ENCODE peak calls at places on chromosome 22, in five cellular contexts. K is activated CD8-positive, alpha-beta T cell treated with anti-CD3 and anti-CD28 coated beads for 36 hours; L is neural progenitor cell; F is left colon; P is non-pigmented ciliary epithelial cell. T is an unnamed sample.
A peak's percentile ranks its signal among the peaks of the same experiment; 100 is the strongest.

GRCh38 chr22:18056161-18056666 is 21.6 kb upstream of the PEX26 start:
- DNase-seq in K (no peak), L (no peak), F (peak; percentile 53), P (no peak), T (no peak)

GRCh38 chr22:27089303-27089702 is 431.9 kb downstream of the MIAT start:
- DNase-seq in K (no peak), L (no peak), F (no peak), P (no peak), T (no peak)

GRCh38 chr22:30705710-30706651 is 11.3 kb downstream of the OSBP2 start:
- DNase-seq in K (peak; percentile 48), L (peak; percentile 25), F (no peak), P (no peak), T (no peak)

GRCh38 chr22:29901354-29901753 is 18.4 kb downstream of the MTMR3 start:
- DNase-seq in K (no peak), L (no peak), F (no peak), P (no peak), T (no peak)

GRCh38 chr22:36075724-36076123 is 47.1 kb upstream of the RBFOX2 start:
- DNase-seq in K (no peak), L (no peak), F (no peak), P (no peak), T (no peak)

GRCh38 chr22:40094449-40094848 is 83.3 kb upstream of the TNRC6B start:
- DNase-seq in K (no peak), L (no peak), F (no peak), P (no peak), T (no peak)

GRCh38 chr22:41238570-41239442 is 1.9 kb downstream of the CHADL start:
- DNase-seq in K (no peak), L (no peak), F (no peak), P (no peak), T (no peak)

GRCh38 chr22:48161354-48161753 is 1398.9 kb downstream of the TBC1D22A start:
- DNase-seq in K (no peak), L (no peak), F (no peak), P (no peak), T (no peak)

GRCh38 chr22:20155330-20156041 is 4.6 kb upstream of the CCDC188 start:
- DNase-seq in K (no peak), L (peak; percentile 31), F (peak; percentile 43), P (no peak), T (no peak)

GRCh38 chr22:37566329-37566837 is 6.1 kb downstream of the CDC42EP1 start:
- DNase-seq in K (peak; percentile 74), L (no peak), F (no peak), P (no peak), T (no peak)

GRCh38 chr22:31442768-31443489 is 43.5 kb downstream of the DRG1 start:
- DNase-seq in K (no peak), L (peak; percentile 68), F (no peak), P (no peak), T (no peak)

GRCh38 chr22:24060375-24060788 is 49.3 kb downstream of the CABIN1 start:
- DNase-seq in K (no peak), L (no peak), F (no peak), P (peak; percentile 87), T (no peak)

GRCh38 chr22:27456696-27457503 is 344.7 kb downstream of the MN1 start:
- DNase-seq in K (no peak), L (no peak), F (no peak), P (peak; percentile 85), T (peak; percentile 73)

T was measured in PC-9.